ENCODE peak calls at places on chromosomes 11 and 22, in ten cellular contexts. O, N, Q, P, T, A, D, X, K and V are unnamed samples.
A peak's percentile ranks its signal among the peaks of the same experiment; 100 is the strongest.

GRCh38 chr22:28736296-28737155 is 5.1 kb downstream of the CHEK2 start:
- DNase-seq in O (no peak), N (no peak), Q (no peak), P (no peak), T (no peak), A (no peak), D (no peak), X (no peak), K (no peak), V (no peak)

GRCh38 chr22:24583221-24583971 is 9.5 kb downstream of the LRRC75B start:
- DNase-seq in O (no peak), N (peak; percentile 15), Q (no peak), P (no peak), T (peak; percentile 70), A (no peak), D (no peak), X (no peak), K (no peak), V (peak; percentile 76)

GRCh38 chr22:50600541-50600940 is at the start of gene MAPK8IP2:
- DNase-seq in O (no peak), N (no peak), Q (no peak), P (no peak), T (peak; percentile 93), A (no peak), D (no peak), X (no peak), K (no peak), V (no peak)

GRCh38 chr11:37352485-37352884 is 754.4 kb upstream of the RAG2 start:
- DNase-seq in O (no peak), N (no peak), Q (no peak), P (no peak), T (no peak), A (no peak), D (no peak), X (no peak), K (no peak), V (no peak)

GRCh38 chr11:64037027-64037633 is 1.4 kb downstream of the FLRT1 start:
- DNase-seq in O (no peak), N (no peak), Q (no peak), P (no peak), T (peak; percentile 92), A (no peak), D (no peak), X (no peak), K (no peak), V (no peak)

GRCh38 chr11:77698896-77699295 is 61.3 kb upstream of the CLNS1A start:
- DNase-seq in O (no peak), N (no peak), Q (no peak), P (no peak), T (no peak), A (no peak), D (no peak), X (no peak), K (no peak), V (no peak)

GRCh38 chr11:93775289-93775688 is 8.8 kb upstream of the MED17 start:
- DNase-seq in O (no peak), N (no peak), Q (no peak), P (no peak), T (no peak), A (no peak), D (no peak), X (no peak), K (peak; percentile 51), V (peak; percentile 21)

GRCh38 chr11:122141757-122142156 is 25.7 kb upstream of the BLID start:
- DNase-seq in O (no peak), N (no peak), Q (no peak), P (no peak), T (no peak), A (no peak), D (no peak), X (no peak), K (no peak), V (no peak)

GRCh38 chr11:16945671-16946469 is 68.3 kb downstream of the PLEKHA7 start:
- DNase-seq in O (peak; percentile 58), N (peak; percentile 34), Q (peak; percentile 24), P (peak; percentile 64), T (peak; percentile 94), A (peak; percentile 5), D (no peak), X (no peak), K (peak; percentile 62), V (peak; percentile 68)

GRCh38 chr22:20751185-20751851 is 22.6 kb upstream of the SERPIND1 start:
- DNase-seq in O (no peak), N (no peak), Q (no peak), P (no peak), T (no peak), A (no peak), D (no peak), X (no peak), K (no peak), V (no peak)